ENCODE peak calls at places on chromosomes 6 and 20, in five cellular contexts. One of them, this sample, is unnamed.

GRCh38 chr6:39992861-39993622 is 58.8 kb upstream of the MOCS1 start:
- DNase-seq in HepG2: no peak
- DNase-seq in HCT116: no peak
- DNase-seq in K562: peak
- DNase-seq in GM12878: no peak
- DNase-seq in this sample: no peak

GRCh38 chr20:53779822-53780221 is 186.2 kb upstream of the ZNF217 start:
- DNase-seq in GM12878: no peak
- DNase-seq in K562: no peak
- DNase-seq in HepG2: no peak
- DNase-seq in HCT116: no peak
- DNase-seq in this sample: no peak

GRCh38 chr6:143007626-143008025 is 53.1 kb upstream of the AIG1 start:
- DNase-seq in GM12878: no peak
- DNase-seq in HepG2: no peak
- DNase-seq in HCT116: no peak
- DNase-seq in K562: no peak
- DNase-seq in this sample: no peak

GRCh38 chr20:23585449-23585807 is 17.1 kb upstream of the CST9L start:
- DNase-seq in HCT116: no peak
- DNase-seq in GM12878: no peak
- DNase-seq in K562: no peak
- DNase-seq in HepG2: no peak
- DNase-seq in this sample: no peak

GRCh38 chr6:169701218-169701952 is 444 bp downstream of the WDR27 start:
- DNase-seq in HCT116: no peak
- DNase-seq in GM12878: no peak
- DNase-seq in K562: peak
- DNase-seq in HepG2: no peak
- DNase-seq in this sample: peak

GRCh38 chr6:118853408-118853807 is 40.5 kb upstream of the ASF1A start:
- DNase-seq in GM12878: no peak
- DNase-seq in HCT116: no peak
- DNase-seq in HepG2: no peak
- DNase-seq in K562: no peak
- DNase-seq in this sample: no peak

GRCh38 chr6:148720897-148721296 is 25.9 kb upstream of the UST start:
- DNase-seq in K562: no peak
- DNase-seq in HCT116: no peak
- DNase-seq in HepG2: no peak
- DNase-seq in GM12878: no peak
- DNase-seq in this sample: no peak

GRCh38 chr6:105869835-105870506 is 216.2 kb upstream of the PRDM1 start:
- DNase-seq in GM12878: no peak
- DNase-seq in HepG2: no peak
- DNase-seq in K562: no peak
- DNase-seq in HCT116: no peak
- DNase-seq in this sample: peak

GRCh38 chr20:53157443-53158408 is 185.6 kb downstream of the TSHZ2 start:
- DNase-seq in K562: peak
- DNase-seq in HepG2: peak
- DNase-seq in HCT116: peak
- DNase-seq in GM12878: no peak
- DNase-seq in this sample: peak

GRCh38 chr6:98769546-98769945 is 64.8 kb upstream of the POU3F2 start:
- DNase-seq in GM12878: no peak
- DNase-seq in K562: peak
- DNase-seq in HCT116: peak
- DNase-seq in HepG2: peak
- DNase-seq in this sample: peak

GRCh38 chr6:4311976-4312860 is 176.8 kb upstream of the ECI2 start:
- DNase-seq in GM12878: no peak
- DNase-seq in HepG2: no peak
- DNase-seq in HCT116: no peak
- DNase-seq in K562: no peak
- DNase-seq in this sample: no peak

GRCh38 chr20:52490715-52491430 is 299.3 kb upstream of the ZFP64 start:
- DNase-seq in HepG2: no peak
- DNase-seq in K562: no peak
- DNase-seq in GM12878: no peak
- DNase-seq in HCT116: no peak
- DNase-seq in this sample: no peak

GRCh38 chr6:32553037-32553742 is 23.1 kb upstream of the HLA-DRB5 start:
- DNase-seq in HCT116: no peak
- DNase-seq in K562: no peak
- DNase-seq in GM12878: no peak
- DNase-seq in HepG2: no peak
- DNase-seq in this sample: no peak

GRCh38 chr20:17281478-17281877 is 54.6 kb downstream of the PCSK2 start:
- DNase-seq in GM12878: no peak
- DNase-seq in HCT116: peak
- DNase-seq in HepG2: peak
- DNase-seq in K562: peak
- DNase-seq in this sample: peak

GRCh38 chr6:56043076-56043475 is 167.7 kb upstream of the BMP5 start:
- DNase-seq in HCT116: no peak
- DNase-seq in GM12878: no peak
- DNase-seq in HepG2: no peak
- DNase-seq in K562: no peak
- DNase-seq in this sample: no peak

GRCh38 chr6:157682856-157683481 is 140.1 kb upstream of the SNX9 start:
- DNase-seq in HCT116: no peak
- DNase-seq in HepG2: peak
- DNase-seq in GM12878: no peak
- DNase-seq in K562: no peak
- DNase-seq in this sample: no peak

GRCh38 chr6:42292002-42292735 is 74.5 kb upstream of the MRPS10 start:
- DNase-seq in HepG2: no peak
- DNase-seq in GM12878: no peak
- DNase-seq in K562: no peak
- DNase-seq in HCT116: peak
- DNase-seq in this sample: no peak

GRCh38 chr20:46348231-46348803 is 40.0 kb upstream of the CDH22 start:
- DNase-seq in GM12878: no peak
- DNase-seq in HCT116: no peak
- DNase-seq in K562: peak
- DNase-seq in HepG2: no peak
- DNase-seq in this sample: peak

GRCh38 chr6:33384581-33385020 is 7.0 kb upstream of the KIFC1 start:
- DNase-seq in GM12878: no peak
- DNase-seq in HepG2: no peak
- DNase-seq in K562: peak
- DNase-seq in HCT116: peak
- DNase-seq in this sample: peak

GRCh38 chr6:27290065-27290849 is 21.8 kb downstream of the POM121L2 start:
- DNase-seq in HepG2: peak
- DNase-seq in K562: peak
- DNase-seq in GM12878: peak
- DNase-seq in HCT116: no peak
- DNase-seq in this sample: peak

GRCh38 chr6:159941286-159942113 is 27.4 kb upstream of the IGF2R start:
- DNase-seq in HCT116: peak
- DNase-seq in GM12878: peak
- DNase-seq in HepG2: peak
- DNase-seq in K562: peak
- DNase-seq in this sample: peak

GRCh38 chr20:23146857-23147256 is 60.7 kb upstream of the CD93 start:
- DNase-seq in HCT116: no peak
- DNase-seq in HepG2: no peak
- DNase-seq in GM12878: no peak
- DNase-seq in K562: peak
- DNase-seq in this sample: no peak

GRCh38 chr6:53143710-53144109 is 4.9 kb downstream of the GCM1 start:
- DNase-seq in GM12878: no peak
- DNase-seq in HepG2: no peak
- DNase-seq in HCT116: no peak
- DNase-seq in K562: no peak
- DNase-seq in this sample: no peak

GRCh38 chr6:19380287-19380686 is 456.9 kb upstream of the ID4 start:
- DNase-seq in K562: no peak
- DNase-seq in HepG2: no peak
- DNase-seq in HCT116: no peak
- DNase-seq in GM12878: no peak
- DNase-seq in this sample: no peak

GRCh38 chr6:64330694-64331309 is 695.2 kb downstream of the PHF3 start:
- DNase-seq in K562: peak
- DNase-seq in GM12878: peak
- DNase-seq in HepG2: peak
- DNase-seq in HCT116: no peak
- DNase-seq in this sample: peak

GRCh38 chr20:50043573-50044352 is 61.0 kb downstream of the SNAI1 start:
- DNase-seq in HepG2: no peak
- DNase-seq in GM12878: no peak
- DNase-seq in K562: no peak
- DNase-seq in HCT116: no peak
- DNase-seq in this sample: no peak

GRCh38 chr20:4720977-4721349 is 746 bp upstream of the PRND start:
- DNase-seq in HCT116: no peak
- DNase-seq in K562: no peak
- DNase-seq in HepG2: no peak
- DNase-seq in GM12878: no peak
- DNase-seq in this sample: peak

GRCh38 chr20:36497856-36498255 is 43.5 kb upstream of the MYL9 start:
- DNase-seq in HCT116: no peak
- DNase-seq in K562: no peak
- DNase-seq in HepG2: no peak
- DNase-seq in GM12878: no peak
- DNase-seq in this sample: no peak

GRCh38 chr20:36498386-36499179 is 42.7 kb upstream of the MYL9 start:
- DNase-seq in K562: no peak
- DNase-seq in GM12878: no peak
- DNase-seq in HCT116: no peak
- DNase-seq in HepG2: no peak
- DNase-seq in this sample: no peak

GRCh38 chr20:36499211-36499610 is 42.1 kb upstream of the MYL9 start:
- DNase-seq in K562: no peak
- DNase-seq in GM12878: no peak
- DNase-seq in HCT116: no peak
- DNase-seq in HepG2: no peak
- DNase-seq in this sample: no peak

GRCh38 chr20:36499723-36500501 is 41.4 kb upstream of the MYL9 start:
- DNase-seq in HepG2: no peak
- DNase-seq in K562: no peak
- DNase-seq in GM12878: no peak
- DNase-seq in HCT116: no peak
- DNase-seq in this sample: no peak

GRCh38 chr20:36496707-36497669 is 44.3 kb upstream of the MYL9 start:
- DNase-seq in HepG2: no peak
- DNase-seq in K562: no peak
- DNase-seq in HCT116: no peak
- DNase-seq in GM12878: no peak
- DNase-seq in this sample: no peak
- H3K4me2 ChIP-seq in HepG2: no peak
- H3K4me2 ChIP-seq in K562: no peak
- H3K4me2 ChIP-seq in HCT116: no peak
- H3K4me2 ChIP-seq in GM12878: no peak
- H3K4me2 ChIP-seq in this sample: no peak

DNA sequence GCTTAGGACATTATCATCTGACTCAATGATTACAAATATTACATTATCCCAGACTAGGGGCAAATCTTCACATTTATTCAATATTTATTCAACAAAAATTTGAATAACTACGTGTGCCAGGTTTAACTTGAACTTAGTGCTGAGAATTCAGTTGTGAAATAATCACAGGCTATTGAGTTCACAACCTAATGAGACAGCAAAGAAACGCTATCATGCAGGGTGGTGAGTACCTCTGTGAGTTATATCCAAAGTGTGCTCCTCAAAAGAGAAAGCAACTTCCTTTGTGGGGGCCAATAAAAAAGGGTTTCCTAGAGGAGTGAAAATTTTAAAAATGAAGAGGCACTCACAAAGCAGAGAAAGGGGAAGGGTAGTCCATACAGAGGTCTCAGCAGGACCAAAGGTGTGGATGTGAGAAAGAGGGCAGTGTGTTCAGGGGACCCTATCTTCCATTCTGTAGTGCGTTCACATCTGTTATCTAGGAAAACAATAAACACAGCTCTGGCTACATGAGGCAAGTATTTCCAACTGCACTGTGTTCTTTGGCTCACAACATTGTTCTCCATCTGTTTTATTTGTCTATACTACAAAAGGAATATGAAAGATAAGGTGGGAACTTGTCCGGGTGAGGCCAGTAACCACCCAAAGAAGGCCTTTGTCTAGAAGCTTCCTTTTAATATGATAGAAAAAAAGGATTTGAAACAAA is 155.4 kb upstream of the MARCKS start:
- DNase-seq in HCT116: no peak
- DNase-seq in HepG2: no peak
- DNase-seq in K562: no peak
- DNase-seq in GM12878: no peak
- DNase-seq in this sample: no peak
- TF ChIP-seq REST in HCT116: no peak
- TF ChIP-seq REST in HepG2: no peak
- TF ChIP-seq REST in K562: no peak
- TF ChIP-seq REST in GM12878: no peak
- TF ChIP-seq REST in this sample: no peak

GRCh38 chr20:44743916-44744655 is 1.6 kb upstream of the KCNK15 start:
- DNase-seq in K562: no peak
- DNase-seq in GM12878: no peak
- DNase-seq in HepG2: no peak
- DNase-seq in HCT116: no peak
- DNase-seq in this sample: no peak

GRCh38 chr20:44747166-44748004 is 1.7 kb downstream of the KCNK15 start:
- DNase-seq in HepG2: peak
- DNase-seq in K562: peak
- DNase-seq in GM12878: no peak
- DNase-seq in HCT116: peak
- DNase-seq in this sample: peak

GRCh38 chr20:44745122-44745521 is 543 bp upstream of the KCNK15 start:
- DNase-seq in HCT116: no peak
- DNase-seq in K562: no peak
- DNase-seq in GM12878: no peak
- DNase-seq in HepG2: no peak
- DNase-seq in this sample: no peak

GRCh38 chr20:44746367-44747165 is 901 bp downstream of the KCNK15 start:
- DNase-seq in HCT116: no peak
- DNase-seq in HepG2: no peak
- DNase-seq in GM12878: no peak
- DNase-seq in K562: no peak
- DNase-seq in this sample: peak

GRCh38 chr20:44745560-44746366 is at the start of gene KCNK15:
- DNase-seq in HCT116: no peak
- DNase-seq in HepG2: no peak
- DNase-seq in K562: peak
- DNase-seq in GM12878: no peak
- DNase-seq in this sample: peak
- TF ChIP-seq EZH2 in HCT116: no peak
- TF ChIP-seq EZH2 in HepG2: peak
- TF ChIP-seq EZH2 in K562: no peak
- TF ChIP-seq EZH2 in GM12878: no peak
- TF ChIP-seq EZH2 in this sample: no peak

DNA sequence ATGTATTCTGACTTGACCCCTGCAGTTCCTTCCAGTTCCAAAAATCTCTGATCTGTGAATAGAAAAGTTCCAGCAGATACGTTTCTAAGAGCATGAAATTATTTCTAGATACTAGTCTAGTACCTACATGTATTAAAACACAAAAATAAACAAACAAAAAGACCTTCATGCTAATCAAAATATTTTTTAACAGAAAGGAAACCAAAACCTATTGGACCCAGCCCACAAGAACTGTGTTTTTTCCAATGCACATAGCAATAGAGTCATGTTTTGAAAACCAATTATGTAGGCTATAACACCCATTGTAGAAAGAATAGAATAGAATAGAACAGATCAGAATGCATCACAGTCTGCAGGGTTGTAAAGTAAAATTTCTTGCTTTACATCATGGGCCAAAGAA is 158.6 kb upstream of the TNFAIP3 start:
- DNase-seq in HCT116: no peak
- DNase-seq in K562: no peak
- DNase-seq in GM12878: no peak
- DNase-seq in HepG2: no peak
- DNase-seq in this sample: no peak
- H3K4me2 ChIP-seq in HCT116: peak
- H3K4me2 ChIP-seq in K562: no peak
- H3K4me2 ChIP-seq in GM12878: peak
- H3K4me2 ChIP-seq in HepG2: no peak
- H3K4me2 ChIP-seq in this sample: no peak

This sample was measured in GM23338.